ENCODE peak calls at places on chromosomes 4 and X, in five cellular contexts. C, E, P, L and X are unnamed samples.

GRCh38 chr4:42359686-42360085 is 37.6 kb upstream of the SHISA3 start:
- DNase-seq in C (no peak), E (no peak), P (no peak), L (no peak), X (no peak)

GRCh38 chr4:137394000-137394399 is 138.3 kb downstream of the PCDH18 start:
- DNase-seq in C (no peak), E (no peak), P (no peak), L (no peak), X (no peak)

GRCh38 chr4:53309321-53310020 is 56.4 kb downstream of the SCFD2 start:
- DNase-seq in C (no peak), E (no peak), P (no peak), L (no peak), X (no peak)

GRCh38 chr4:88185916-88186315 is 27.5 kb upstream of the ABCG2 start:
- DNase-seq in C (no peak), E (no peak), P (no peak), L (no peak), X (no peak)

GRCh38 chr4:4968161-4968757 is 51.0 kb downstream of the CYTL1 start:
- DNase-seq in C (no peak), E (no peak), P (no peak), L (no peak), X (no peak)

GRCh38 chr4:153114771-153115321 is 89.4 kb upstream of the TRIM2 start:
- DNase-seq in C (no peak), E (no peak), P (peak; percentile 23), L (peak; percentile 73), X (no peak)

GRCh38 chrX:139801397-139801813 is 93.4 kb upstream of the MCF2 start:
- DNase-seq in C (no peak), E (no peak), P (no peak), L (no peak), X (no peak)

GRCh38 chrX:44974462-44974861 is 101.5 kb downstream of the KDM6A start:
- DNase-seq in C (no peak), E (no peak), P (no peak), L (no peak), X (no peak)

GRCh38 chr4:87065016-87065415 is 130.2 kb downstream of the AFF1 start:
- DNase-seq in C (no peak), E (no peak), P (no peak), L (no peak), X (no peak)

GRCh38 chr4:28966982-28967381 is 1753.2 kb upstream of the PCDH7 start:
- DNase-seq in C (no peak), E (no peak), P (no peak), L (no peak), X (no peak)

GRCh38 chr4:183721207-183722081 is 62.4 kb downstream of the TRAPPC11 start:
- DNase-seq in C (peak; percentile 90), E (peak; percentile 79), P (peak; percentile 28), L (peak; percentile 58), X (no peak)

GRCh38 chrX:18353931-18354368 is 538 bp downstream of the SCML2 start:
- DNase-seq in C (peak; percentile 75), E (no peak), P (peak; percentile 8), L (peak; percentile 22), X (no peak)

GRCh38 chr4:176778063-176778462 is 14.7 kb downstream of the VEGFC start:
- DNase-seq in C (no peak), E (no peak), P (no peak), L (no peak), X (no peak)

GRCh38 chr4:132707955-132708354 is 441.1 kb upstream of the PCDH10 start:
- DNase-seq in C (no peak), E (no peak), P (no peak), L (no peak), X (no peak)

GRCh38 chr4:76570141-76570989 is 135.3 kb downstream of the SHROOM3 start:
- DNase-seq in C (no peak), E (no peak), P (no peak), L (no peak), X (no peak)

GRCh38 chrX:21747523-21747922 is 10.4 kb downstream of the SMPX start:
- DNase-seq in C (no peak), E (no peak), P (no peak), L (no peak), X (no peak)

GRCh38 chr4:123093247-123093646 is 170.8 kb upstream of the NUDT6 start:
- DNase-seq in C (no peak), E (no peak), P (no peak), L (no peak), X (no peak)

GRCh38 chr4:156909010-156909409 is 62.6 kb downstream of the PDGFC start:
- DNase-seq in C (no peak), E (no peak), P (no peak), L (no peak), X (no peak)

GRCh38 chr4:84967292-84967651 is 782 bp upstream of the WDFY3 start:
- DNase-seq in C (no peak), E (no peak), P (no peak), L (no peak), X (no peak)

GRCh38 chrX:134163836-134164235 is 73.1 kb upstream of the CCDC160 start:
- DNase-seq in C (no peak), E (no peak), P (no peak), L (no peak), X (no peak)